ENCODE peak calls at places on chromosomes 3 and 15, in eight cellular contexts. N is mammary epithelial cell, A is Calu3, Y is adrenal gland, L is mesothelial cell of epicardium, J is astrocyte of the spinal cord, S is lower leg skin, Z is AG09319. B is an unnamed sample.
A peak's percentile ranks its signal among the peaks of the same experiment; 100 is the strongest.

GRCh38 chr15:44471885-44472284 is 44.5 kb downstream of the CTDSPL2 start:
- DNase-seq in N (no peak), Y (no peak), S (no peak), J (no peak), Z (no peak), L (no peak), A (no peak), B (no peak)

GRCh38 chr3:61562042-61562809 is 855 bp downstream of the PTPRG start:
- DNase-seq in L (peak; percentile 53), J (peak; percentile 36), Z (no peak), Y (peak; percentile 32), N (peak; percentile 37), S (no peak), A (no peak), B (no peak)

GRCh38 chr3:50448752-50449539 is 54.5 kb downstream of the CACNA2D2 start:
- DNase-seq in Z (no peak), A (no peak), J (no peak), L (no peak), N (no peak), S (no peak), Y (no peak), B (no peak)

GRCh38 chr3:24129549-24129948 is 184.5 kb downstream of the NR1D2 start:
- DNase-seq in Y (no peak), J (no peak), Z (no peak), S (peak; percentile 40), A (no peak), N (peak; percentile 21), L (no peak), B (no peak)

GRCh38 chr3:192090586-192090985 is 629.6 kb downstream of the PYDC2 start:
- DNase-seq in S (no peak), Y (no peak), L (no peak), J (peak; percentile 12), A (peak; percentile 33), N (no peak), Z (no peak), B (no peak)

GRCh38 chr3:66010348-66011097 is 28.2 kb downstream of the MAGI1 start:
- DNase-seq in Y (no peak), S (no peak), Z (no peak), L (no peak), J (no peak), A (no peak), N (peak; percentile 48), B (no peak)

GRCh38 chr15:92205255-92205739 is 188.4 kb upstream of the ST8SIA2 start:
- DNase-seq in Z (no peak), S (no peak), J (no peak), A (peak; percentile 8), L (no peak), N (no peak), Y (peak; percentile 22), B (peak; percentile 53)

GRCh38 chr15:35445891-35446290 is 100.1 kb downstream of the DPH6 start:
- DNase-seq in Y (no peak), J (no peak), A (no peak), S (no peak), N (peak; percentile 23), Z (no peak), L (no peak), B (no peak)

DNA sequence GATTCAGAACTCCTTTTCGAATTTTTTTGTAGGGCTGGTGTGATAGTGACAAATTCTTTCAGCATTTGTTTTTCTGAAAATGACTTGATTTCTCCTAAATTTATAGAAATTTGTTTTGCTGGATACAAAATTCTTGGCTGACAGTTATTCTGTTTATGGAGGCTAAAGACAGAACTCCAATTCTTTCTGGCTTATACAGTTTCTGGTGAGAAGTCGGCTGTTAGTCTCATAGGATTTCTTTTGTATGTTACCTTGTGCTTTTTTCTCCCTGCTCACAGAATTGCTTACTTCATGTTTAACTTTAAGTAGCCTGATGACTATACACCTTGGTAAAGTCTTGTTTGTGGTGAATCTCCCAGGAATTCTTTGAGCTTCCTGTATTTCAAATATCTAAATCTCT is 1264.6 kb downstream of the NSUN3 start:
- DNase-seq in L (no peak), N (no peak), J (no peak), S (no peak), Y (no peak), A (no peak), Z (no peak), B (no peak)
- TF ChIP-seq CTCF in L (no peak), N (no peak), J (no peak), S (no peak), Y (no peak), A (no peak), Z (no peak), B (no peak)

DNA sequence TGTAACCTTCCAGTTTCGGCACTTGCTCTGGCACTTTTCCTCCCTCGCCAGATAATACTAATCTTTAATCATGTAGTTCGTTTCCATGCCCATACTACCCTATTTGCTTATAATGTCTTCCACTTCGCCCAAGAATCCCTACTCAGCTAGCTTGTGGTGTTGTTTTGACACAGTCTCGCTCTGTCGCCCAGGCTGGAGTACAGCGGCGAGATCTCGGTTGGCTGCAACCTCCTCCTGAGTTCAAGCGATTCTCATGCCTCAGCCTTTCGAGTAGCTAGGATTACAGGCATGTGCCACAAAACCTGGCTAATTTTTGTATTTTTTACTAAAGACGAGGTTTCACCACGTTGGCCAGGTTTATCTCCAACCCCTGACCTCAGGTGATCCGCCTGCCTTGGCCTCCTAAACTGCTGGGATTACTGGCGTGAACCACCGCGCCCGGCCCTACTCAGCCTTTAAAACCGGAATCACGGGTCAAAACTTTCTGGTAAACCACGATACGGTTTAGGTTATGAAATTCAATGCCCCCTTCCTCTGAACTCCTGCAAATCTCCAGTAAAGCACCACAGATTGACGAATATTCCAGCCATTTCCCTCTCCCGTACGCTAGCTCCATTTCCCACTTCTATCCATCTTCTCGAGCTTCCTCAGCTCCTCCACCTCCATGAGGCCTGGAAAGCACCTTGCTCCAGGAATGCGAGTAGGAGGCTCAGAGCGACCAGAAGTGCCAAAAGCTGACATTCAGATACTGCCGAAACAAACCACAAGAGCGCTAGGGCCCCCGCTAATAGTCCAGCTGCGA is 869 bp upstream of the RAD51 start:
- DNase-seq in N (no peak), A (no peak), Z (no peak), Y (no peak), L (no peak), J (no peak), S (no peak), B (no peak)
- TF ChIP-seq CTCF in N (no peak), A (no peak), Z (no peak), Y (no peak), L (no peak), J (no peak), S (no peak), B (no peak)

GRCh38 chr3:15952543-15953175 is 154.9 kb upstream of the ANKRD28 start:
- DNase-seq in Y (no peak), N (no peak), L (no peak), Z (no peak), S (no peak), J (no peak), A (no peak), B (no peak)

GRCh38 chr3:15958692-15959433 is 161.1 kb upstream of the ANKRD28 start:
- DNase-seq in A (no peak), L (no peak), Y (no peak), N (no peak), Z (no peak), S (no peak), J (peak; percentile 31), B (no peak)

GRCh38 chr3:15948403-15948802 is 150.6 kb upstream of the ANKRD28 start:
- DNase-seq in Y (no peak), Z (no peak), A (no peak), J (no peak), N (no peak), S (no peak), L (no peak), B (no peak)

GRCh38 chr3:15955968-15956367 is 158.2 kb upstream of the ANKRD28 start:
- DNase-seq in N (no peak), A (no peak), Z (no peak), Y (no peak), L (no peak), J (peak; percentile 34), S (no peak), B (no peak)

DNA sequence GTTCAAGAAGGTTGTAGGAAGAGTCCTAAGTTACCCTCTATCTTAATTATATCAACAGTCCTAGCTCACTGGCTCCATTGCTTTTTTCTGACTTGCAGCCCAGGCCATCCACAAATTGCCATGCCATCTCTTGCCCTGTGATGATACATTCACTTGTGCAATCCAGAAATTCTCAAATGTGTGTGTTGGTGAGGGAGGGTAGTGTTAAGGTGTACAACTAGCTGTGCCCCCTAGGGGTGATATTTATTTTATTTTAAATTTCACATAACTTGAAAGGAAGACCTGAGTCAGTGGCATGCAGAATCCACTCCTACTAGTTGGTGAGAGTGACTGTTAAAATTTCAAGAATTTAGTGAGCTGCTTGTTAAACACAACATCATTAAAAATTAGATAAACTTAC is 156.1 kb upstream of the ANKRD28 start:
- DNase-seq in L (no peak), N (peak; percentile 58), A (no peak), Y (no peak), J (no peak), Z (no peak), S (no peak), B (no peak)
- TF ChIP-seq CTCF in L (peak; percentile 10), N (no peak), A (no peak), Y (no peak), J (no peak), Z (no peak), S (no peak), B (no peak)

GRCh38 chr15:41564960-41565502 is 6.0 kb downstream of the TYRO3 start:
- DNase-seq in N (no peak), A (no peak), Y (no peak), J (no peak), S (no peak), L (no peak), Z (no peak), B (no peak)

GRCh38 chr15:41565702-41566101 is 6.7 kb downstream of the TYRO3 start:
- DNase-seq in L (no peak), Y (no peak), S (no peak), N (no peak), J (no peak), A (no peak), Z (no peak), B (no peak)

GRCh38 chr15:41567870-41568269 is 8.9 kb downstream of the TYRO3 start:
- DNase-seq in S (no peak), J (no peak), Y (no peak), Z (no peak), N (no peak), L (no peak), A (no peak), B (no peak)

GRCh38 chr15:41567261-41567660 is 8.2 kb downstream of the TYRO3 start:
- DNase-seq in Y (no peak), L (no peak), A (no peak), S (no peak), J (no peak), N (no peak), Z (no peak), B (no peak)

DNA sequence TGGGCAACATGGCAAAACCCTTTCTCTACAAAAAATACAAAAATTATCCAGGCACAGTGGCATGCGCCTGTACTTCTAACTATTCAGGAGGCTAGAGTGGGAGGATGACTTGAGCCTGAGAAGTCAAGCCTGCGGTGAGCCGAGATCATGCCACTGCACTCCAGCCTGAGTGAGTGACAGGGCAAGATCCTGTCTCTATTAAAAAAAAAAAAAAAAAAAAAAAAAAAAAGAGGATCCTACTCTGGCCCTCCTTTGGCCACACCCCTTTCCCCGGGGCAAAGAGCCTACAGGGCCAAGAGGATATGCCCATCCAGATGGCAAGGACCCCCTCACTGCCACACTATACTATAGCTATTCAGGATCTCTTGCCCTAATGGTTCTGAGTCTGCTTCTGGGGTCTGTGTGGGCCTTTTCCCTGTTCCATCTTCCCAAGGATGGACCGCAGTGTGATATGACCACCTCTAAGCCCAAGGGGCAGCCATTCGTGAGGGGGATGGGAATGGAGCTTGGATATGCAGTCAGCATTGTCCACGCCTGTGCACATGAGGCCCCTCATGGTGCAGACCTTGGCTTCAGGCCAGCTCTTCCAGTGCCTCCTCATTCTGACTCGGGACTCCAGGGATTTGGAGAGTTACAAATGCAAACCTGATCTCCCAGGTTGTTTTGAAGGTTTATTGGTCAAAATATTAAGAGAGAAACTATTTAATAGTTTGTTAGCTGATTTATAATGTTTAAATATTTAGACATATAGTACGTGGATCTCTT is 7.3 kb downstream of the TYRO3 start:
- DNase-seq in N (no peak), Y (no peak), L (peak; percentile 41), A (no peak), S (no peak), J (no peak), Z (no peak), B (no peak)
- TF ChIP-seq CTCF in N (no peak), Y (no peak), L (no peak), A (no peak), S (no peak), J (no peak), Z (no peak), B (no peak)